ENCODE peak calls at places on chromosomes 4 and X, in ten cellular contexts. S is fibroblast of lung, L is A549, O is heart left ventricle, E is ovary, K is pancreas, N is lung, W is astrocyte of the spinal cord, H is HFF-Myc, Y is mucosa of descending colon. Q is an unnamed sample.

GRCh38 chrX:9312922-9313867 is 151.7 kb upstream of the TBL1X start:
- DNase-seq in S (no peak), L (peak), O (peak), E (peak), K (no peak), N (peak), W (no peak), H (no peak), Y (peak), Q (no peak)

GRCh38 chr4:71524746-71525145 is 185.9 kb downstream of the SLC4A4 start:
- DNase-seq in S (no peak), L (no peak), O (no peak), E (no peak), K (no peak), N (no peak), W (no peak), H (no peak), Y (no peak), Q (no peak)

GRCh38 chr4:43136752-43137151 is 244.2 kb downstream of the GRXCR1 start:
- DNase-seq in S (no peak), L (no peak), O (no peak), E (no peak), K (no peak), N (no peak), W (no peak), H (no peak), Y (no peak), Q (no peak)

GRCh38 chrX:17674611-17675010 is 62.7 kb upstream of the SCML1 start:
- DNase-seq in S (peak), L (no peak), O (no peak), E (no peak), K (no peak), N (no peak), W (peak), H (no peak), Y (no peak), Q (peak)

GRCh38 chr4:146407669-146408084 is 114.1 kb downstream of the SLC10A7 start:
- DNase-seq in S (peak), L (no peak), O (no peak), E (no peak), K (no peak), N (no peak), W (peak), H (no peak), Y (no peak), Q (peak)

GRCh38 chr4:139595989-139596679 is 40.1 kb upstream of the SETD7 start:
- DNase-seq in S (peak), L (peak), O (peak), E (no peak), K (no peak), N (no peak), W (no peak), H (no peak), Y (no peak), Q (peak)

GRCh38 chr4:62914758-62915157 is 1494.5 kb downstream of the TECRL start:
- DNase-seq in S (no peak), L (no peak), O (no peak), E (no peak), K (no peak), N (no peak), W (no peak), H (no peak), Y (no peak), Q (no peak)

GRCh38 chrX:69968956-69969355 is 80.8 kb downstream of the AWAT2 start:
- DNase-seq in S (no peak), L (no peak), O (peak), E (peak), K (no peak), N (no peak), W (no peak), H (no peak), Y (no peak), Q (peak)

GRCh38 chr4:92047209-92047877 is 256.4 kb upstream of the GRID2 start:
- DNase-seq in S (peak), L (no peak), O (no peak), E (no peak), K (no peak), N (no peak), W (peak), H (no peak), Y (no peak), Q (peak)

GRCh38 chr4:185222598-185222997 is 13.2 kb downstream of the SNX25 start:
- DNase-seq in S (peak), L (no peak), O (no peak), E (no peak), K (no peak), N (no peak), W (peak), H (no peak), Y (no peak), Q (peak)

GRCh38 chrX:40140706-40141499 is 43.1 kb upstream of the BCOR start:
- DNase-seq in S (peak), L (no peak), O (no peak), E (peak), K (no peak), N (no peak), W (peak), H (no peak), Y (no peak), Q (no peak)

GRCh38 chrX:7147431-7147977 is at the start of gene STS:
- DNase-seq in S (peak), L (no peak), O (peak), E (peak), K (peak), N (peak), W (peak), H (no peak), Y (peak), Q (peak)

GRCh38 chrX:42978655-42979379 is 200.9 kb upstream of the PPP1R2C start:
- DNase-seq in S (peak), L (no peak), O (no peak), E (no peak), K (no peak), N (no peak), W (no peak), H (no peak), Y (no peak), Q (peak)

GRCh38 chrX:152988536-152989291 is 5.2 kb downstream of the PNMA5 start:
- DNase-seq in S (no peak), L (no peak), O (no peak), E (no peak), K (no peak), N (no peak), W (no peak), H (no peak), Y (no peak), Q (no peak)

GRCh38 chr4:156223985-156224384 is 270.3 kb upstream of the CTSO start:
- DNase-seq in S (peak), L (no peak), O (no peak), E (no peak), K (no peak), N (no peak), W (no peak), H (no peak), Y (no peak), Q (no peak)

GRCh38 chrX:40298569-40298968 is 200.8 kb upstream of the BCOR start:
- DNase-seq in S (no peak), L (no peak), O (no peak), E (no peak), K (no peak), N (no peak), W (no peak), H (no peak), Y (no peak), Q (no peak)

GRCh38 chrX:51931761-51932160 is 38.3 kb downstream of the MAGED1 start:
- DNase-seq in S (peak), L (no peak), O (no peak), E (no peak), K (no peak), N (no peak), W (no peak), H (peak), Y (no peak), Q (no peak)

GRCh38 chr4:77821775-77822174 is 2.6 kb upstream of the CNOT6L start:
- DNase-seq in S (no peak), L (no peak), O (no peak), E (no peak), K (no peak), N (no peak), W (no peak), H (no peak), Y (no peak), Q (no peak)

GRCh38 chr4:21879187-21879586 is 69.4 kb downstream of the KCNIP4 start:
- DNase-seq in S (peak), L (no peak), O (no peak), E (no peak), K (no peak), N (no peak), W (peak), H (no peak), Y (no peak), Q (peak)

GRCh38 chrX:1807301-1807731 is 192.5 kb downstream of the ASMT start:
- DNase-seq in S (peak), L (no peak), O (no peak), E (no peak), K (no peak), N (no peak), W (peak), H (no peak), Y (no peak), Q (peak)

GRCh38 chr4:71400788-71401187 is 62.0 kb downstream of the SLC4A4 start:
- DNase-seq in S (no peak), L (no peak), O (no peak), E (no peak), K (no peak), N (no peak), W (no peak), H (no peak), Y (no peak), Q (no peak)

GRCh38 chr4:76558391-76559235 is 123.6 kb downstream of the SHROOM3 start:
- DNase-seq in S (peak), L (no peak), O (no peak), E (no peak), K (no peak), N (no peak), W (no peak), H (no peak), Y (no peak), Q (no peak)

GRCh38 chrX:48590203-48591103 is 6.8 kb upstream of the WDR13 start:
- DNase-seq in S (peak), L (no peak), O (no peak), E (no peak), K (no peak), N (no peak), W (no peak), H (no peak), Y (no peak), Q (peak)

GRCh38 chrX:40933132-40934078 is 151.8 kb upstream of the USP9X start:
- DNase-seq in S (peak), L (no peak), O (no peak), E (no peak), K (no peak), N (no peak), W (peak), H (no peak), Y (no peak), Q (peak)

GRCh38 chr4:38512840-38513239 is 151.2 kb upstream of the KLF3 start:
- DNase-seq in S (no peak), L (no peak), O (no peak), E (no peak), K (no peak), N (no peak), W (no peak), H (no peak), Y (no peak), Q (no peak)

GRCh38 chrX:109345866-109346265 is 136.0 kb downstream of the GUCY2F start:
- DNase-seq in S (no peak), L (no peak), O (no peak), E (no peak), K (no peak), N (no peak), W (peak), H (no peak), Y (no peak), Q (peak)

GRCh38 chr4:3871881-3872833 is 106.0 kb downstream of the ADRA2C start:
- DNase-seq in S (no peak), L (no peak), O (no peak), E (no peak), K (no peak), N (no peak), W (no peak), H (no peak), Y (no peak), Q (no peak)

GRCh38 chrX:2828404-2829065 is at the start of gene GYG2:
- DNase-seq in S (peak), L (no peak), O (no peak), E (no peak), K (no peak), N (no peak), W (peak), H (no peak), Y (peak), Q (peak)

GRCh38 chr4:188002346-188002745 is 6.8 kb downstream of the ZFP42 start:
- DNase-seq in S (no peak), L (no peak), O (no peak), E (no peak), K (no peak), N (no peak), W (no peak), H (no peak), Y (no peak), Q (no peak)

GRCh38 chrX:154458954-154459829 is 1.1 kb downstream of the PLXNA3 start:
- DNase-seq in S (no peak), L (no peak), O (peak), E (no peak), K (peak), N (no peak), W (no peak), H (no peak), Y (no peak), Q (no peak)

GRCh38 chrX:154458116-154458953 is at the start of gene PLXNA3:
- DNase-seq in S (peak), L (no peak), O (peak), E (peak), K (peak), N (no peak), W (no peak), H (no peak), Y (no peak), Q (peak)

GRCh38 chrX:154457491-154458115 is 478 bp upstream of the PLXNA3 start:
- DNase-seq in S (no peak), L (no peak), O (no peak), E (peak), K (peak), N (no peak), W (no peak), H (no peak), Y (peak), Q (no peak)

GRCh38 chrX:154460326-154460725 is 2.2 kb downstream of the PLXNA3 start:
- DNase-seq in S (no peak), L (no peak), O (no peak), E (no peak), K (no peak), N (no peak), W (no peak), H (no peak), Y (no peak), Q (no peak)

DNA sequence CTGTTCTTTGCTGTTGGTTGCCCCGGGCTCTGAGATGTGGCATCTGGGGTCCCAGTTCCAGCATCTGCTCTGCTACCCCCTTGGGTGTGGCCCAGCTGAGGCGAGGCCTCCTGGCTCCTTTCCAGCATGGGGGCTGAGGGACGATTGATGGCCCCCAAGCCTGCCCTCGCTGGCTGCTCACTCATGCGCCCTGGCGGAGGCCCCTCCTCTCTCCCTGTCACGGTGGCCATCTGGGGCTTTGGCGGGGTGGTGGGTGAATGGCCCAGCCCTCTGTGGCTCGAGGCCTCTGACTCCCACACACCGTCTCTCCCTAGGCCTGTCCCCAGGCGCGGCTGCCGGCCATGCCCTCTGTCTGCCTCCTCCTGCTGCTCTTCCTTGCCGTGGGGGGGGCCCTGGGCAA is 1.8 kb downstream of the PLXNA3 start:
- DNase-seq in S (no peak), L (no peak), O (no peak), E (no peak), K (no peak), N (no peak), W (no peak), H (no peak), Y (no peak), Q (no peak)
- H3K4me3 ChIP-seq in S (peak), L (no peak), O (no peak), E (peak), K (no peak), N (no peak), W (peak), H (peak), Y (no peak), Q (peak)

GRCh38 chr4:86223472-86223871 is 136.4 kb downstream of the MAPK10 start:
- DNase-seq in S (peak), L (no peak), O (no peak), E (no peak), K (no peak), N (no peak), W (peak), H (peak), Y (no peak), Q (peak)
- TF ChIP-seq CTCF in S (peak), L (peak), O (no peak), E (no peak), K (no peak), N (no peak), W (peak), H (peak), Y (no peak), Q (peak)

GRCh38 chr4:80069108-80069836 is 3.8 kb downstream of the ANTXR2 start:
- DNase-seq in S (peak), L (no peak), O (no peak), E (no peak), K (no peak), N (no peak), W (no peak), H (no peak), Y (no peak), Q (no peak)

GRCh38 chr4:80070880-80071620 is 2.0 kb downstream of the ANTXR2 start:
- DNase-seq in S (peak), L (no peak), O (no peak), E (no peak), K (no peak), N (no peak), W (peak), H (no peak), Y (no peak), Q (peak)

GRCh38 chr4:80072607-80073361 is at the start of gene ANTXR2:
- DNase-seq in S (peak), L (peak), O (peak), E (peak), K (peak), N (peak), W (peak), H (peak), Y (peak), Q (peak)

GRCh38 chr4:80071643-80072606 is 1.1 kb downstream of the ANTXR2 start:
- DNase-seq in S (peak), L (no peak), O (peak), E (peak), K (no peak), N (peak), W (peak), H (no peak), Y (peak), Q (no peak)

DNA sequence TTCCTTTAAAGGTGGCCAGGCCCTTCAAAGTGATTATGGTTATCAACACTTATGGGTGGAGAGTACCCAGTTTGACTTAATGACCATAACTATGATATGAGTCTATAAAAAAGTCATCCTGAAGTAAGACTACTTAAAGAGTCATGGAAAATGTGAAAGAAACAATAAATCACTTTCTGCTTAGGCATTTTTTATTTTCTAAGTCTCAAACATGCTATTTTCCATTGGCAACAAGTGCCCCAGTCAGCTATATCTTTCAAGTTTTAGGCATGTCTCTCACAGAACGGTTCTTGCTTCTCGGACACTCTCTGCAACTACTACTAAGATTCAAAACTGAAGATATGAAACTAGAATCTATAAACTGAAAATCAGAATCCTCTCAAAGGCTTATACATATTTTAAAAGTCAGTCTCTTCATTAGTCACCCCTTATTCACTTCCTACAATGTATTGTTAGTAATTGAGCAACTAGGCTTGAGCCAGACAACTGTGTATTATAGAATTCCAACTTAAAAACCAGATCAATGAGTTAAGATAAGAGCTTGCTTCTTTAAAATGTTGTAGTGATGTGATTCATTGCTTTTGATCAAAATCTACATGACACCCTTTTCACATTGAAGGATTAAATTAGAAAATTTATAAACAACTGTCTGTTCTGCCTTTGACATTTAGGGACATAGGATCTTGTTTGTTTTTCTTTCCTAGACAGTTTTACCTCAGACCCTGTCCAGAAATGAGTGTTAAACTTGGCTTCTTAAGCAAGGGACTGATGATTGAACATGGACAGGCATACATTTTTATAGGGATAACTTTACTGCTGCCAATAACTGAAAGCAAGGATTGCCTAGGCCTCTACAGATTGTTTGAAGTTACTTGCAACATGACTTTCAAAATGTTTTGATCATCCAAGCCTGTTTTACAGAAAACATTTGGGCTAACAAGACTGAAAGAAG is 2.9 kb downstream of the ANTXR2 start:
- DNase-seq in S (peak), L (no peak), O (no peak), E (no peak), K (no peak), N (no peak), W (peak), H (no peak), Y (no peak), Q (peak)
- H3K4me3 ChIP-seq in S (peak), L (no peak), O (no peak), E (peak), K (no peak), N (no peak), W (peak), H (peak), Y (no peak), Q (peak)

GRCh38 chr4:88090898-88091297 is 67.5 kb downstream of the ABCG2 start:
- DNase-seq in S (no peak), L (no peak), O (no peak), E (no peak), K (no peak), N (no peak), W (no peak), H (no peak), Y (no peak), Q (no peak)
- TF ChIP-seq CTCF in S (no peak), L (no peak), O (no peak), E (no peak), K (no peak), N (no peak), W (no peak), H (no peak), Y (no peak), Q (no peak)

DNA sequence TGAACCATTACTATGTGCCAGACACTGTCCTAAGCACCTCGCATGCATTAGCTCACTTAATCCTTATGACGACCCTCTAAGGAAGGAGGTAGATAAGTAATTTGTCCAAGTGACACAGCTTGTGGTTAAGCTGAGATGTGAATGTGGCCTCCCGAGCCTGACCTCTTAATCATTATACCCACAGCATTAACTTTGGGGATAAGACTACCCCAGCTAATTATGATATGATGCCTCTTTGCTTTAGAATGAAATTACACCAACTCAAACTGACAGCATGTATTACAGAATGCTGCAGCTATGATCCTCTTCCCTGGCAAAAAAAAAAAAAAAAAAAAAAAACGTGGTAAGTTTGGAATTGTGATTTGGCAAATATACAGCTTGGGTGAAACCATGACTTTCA is 53.5 kb downstream of the APBB2 start:
- DNase-seq in S (peak), L (no peak), O (no peak), E (no peak), K (no peak), N (no peak), W (no peak), H (no peak), Y (no peak), Q (no peak)
- H3K4me3 ChIP-seq in S (no peak), L (no peak), O (no peak), E (no peak), K (no peak), N (no peak), W (no peak), H (no peak), Y (no peak), Q (no peak)

DNA sequence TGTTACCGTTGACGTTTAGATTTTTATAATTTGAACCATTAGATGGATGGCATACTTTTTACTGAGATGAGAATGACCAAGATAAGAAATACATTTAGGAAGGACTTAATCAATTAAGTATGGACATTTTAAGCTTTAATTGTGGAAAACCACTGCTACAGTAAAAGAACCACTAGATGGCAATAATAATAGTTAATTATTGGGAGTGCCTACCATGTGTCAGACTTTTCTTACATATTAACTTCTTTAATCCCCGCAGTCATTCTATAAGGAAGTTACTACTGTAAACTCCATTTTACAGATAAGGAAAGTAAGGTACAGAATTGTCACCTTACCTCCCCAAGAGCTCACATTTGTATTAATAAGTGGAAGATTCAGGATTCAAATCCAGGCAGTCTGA is 48.5 kb upstream of the MYOZ2 start:
- DNase-seq in S (no peak), L (no peak), O (no peak), E (no peak), K (no peak), N (no peak), W (peak), H (no peak), Y (no peak), Q (peak)
- TF ChIP-seq CTCF in S (peak), L (peak), O (no peak), E (no peak), K (no peak), N (no peak), W (peak), H (no peak), Y (no peak), Q (peak)